ENCODE peak calls at places on chromosomes 13 and 19, in eight cellular contexts. O, Q, B, X, Z, E, T and P are unnamed samples.

GRCh38 chr13:23767806-23768205 is 121.4 kb downstream of the MIPEP start:
- DNase-seq in Z (no peak), E (no peak), X (no peak), O (no peak), Q (no peak), T (no peak), B (no peak), P (no peak)

GRCh38 chr19:51480590-51480989 is 2.3 kb downstream of the CEACAM18 start:
- DNase-seq in Q (peak; percentile 1), T (no peak), X (no peak), B (peak; percentile 14), O (peak; percentile 63), Z (peak; percentile 16), E (no peak), P (peak; percentile 23)

GRCh38 chr13:80712026-80712425 is 371.1 kb upstream of the SPRY2 start:
- DNase-seq in B (no peak), E (no peak), Q (no peak), O (no peak), X (no peak), Z (no peak), T (no peak), P (no peak)

GRCh38 chr19:56477429-56478338 is 539 bp upstream of the ZNF667 start:
- DNase-seq in O (no peak), E (peak; percentile 11), Z (peak; percentile 87), T (peak; percentile 77), X (peak; percentile 30), Q (peak; percentile 91), B (peak; percentile 97), P (peak; percentile 82)

GRCh38 chr13:40170982-40171381 is 495.5 kb downstream of the FOXO1 start:
- DNase-seq in X (no peak), Z (peak; percentile 42), Q (no peak), O (no peak), B (no peak), T (no peak), E (no peak), P (peak; percentile 77)

GRCh38 chr13:67509039-67509438 is 278.9 kb upstream of the PCDH9 start:
- DNase-seq in B (peak; percentile 25), X (no peak), T (no peak), Q (no peak), Z (no peak), E (no peak), O (no peak), P (no peak)

GRCh38 chr13:62997038-62997619 is 1581.5 kb upstream of the PCDH20 start:
- DNase-seq in Z (no peak), X (no peak), T (no peak), O (no peak), E (no peak), B (peak; percentile 10), Q (no peak), P (no peak)

GRCh38 chr19:4089946-4090345 is 23.2 kb upstream of the ZBTB7A start:
- DNase-seq in Z (no peak), Q (no peak), E (no peak), O (no peak), T (no peak), X (no peak), B (no peak), P (no peak)

GRCh38 chr13:98842858-98843481 is 90.5 kb upstream of the SLC15A1 start:
- DNase-seq in B (peak; percentile 84), X (no peak), O (peak; percentile 84), Q (peak; percentile 80), E (peak; percentile 43), Z (peak; percentile 68), T (peak; percentile 52), P (peak; percentile 69)

GRCh38 chr19:39413903-39414608 is 1.6 kb downstream of the PLEKHG2 start:
- DNase-seq in T (peak; percentile 42), X (no peak), E (no peak), Q (peak; percentile 35), O (no peak), Z (no peak), B (peak; percentile 59), P (no peak)

GRCh38 chr19:57719901-57720519 is 7.4 kb downstream of the ZNF671 start:
- DNase-seq in B (no peak), X (no peak), E (no peak), O (no peak), Q (no peak), Z (no peak), T (no peak), P (no peak)

GRCh38 chr19:45508931-45509691 is 1.8 kb downstream of the VASP start:
- DNase-seq in O (peak; percentile 82), E (no peak), B (peak; percentile 90), X (no peak), T (peak; percentile 60), Z (peak; percentile 44), Q (peak; percentile 51), P (peak; percentile 60)

GRCh38 chr19:56156768-56157167 is 15.7 kb downstream of the ZNF444 start:
- DNase-seq in E (no peak), X (no peak), Q (no peak), Z (no peak), O (no peak), B (no peak), T (no peak), P (no peak)